ENCODE peak calls at places on chromosomes 16 and 17, in eight cellular contexts. One of them, this sample, is unnamed.

GRCh38 chr16:84247341-84247740 is 7.5 kb upstream of the KCNG4 start:
- DNase-seq in cardiac fibroblast: no peak
- DNase-seq in prostate gland: no peak
- DNase-seq in astrocyte of the spinal cord: no peak
- DNase-seq in NB4: no peak
- DNase-seq in foreskin fibroblast: no peak
- DNase-seq in upper lobe of right lung: no peak
- DNase-seq in body of pancreas: no peak
- DNase-seq in this sample: no peak

GRCh38 chr17:33292981-33293867 is at the start of gene ASIC2:
- DNase-seq in cardiac fibroblast: peak; percentile 22
- DNase-seq in prostate gland: no peak
- DNase-seq in astrocyte of the spinal cord: no peak
- DNase-seq in NB4: no peak
- DNase-seq in foreskin fibroblast: peak; percentile 42
- DNase-seq in upper lobe of right lung: no peak
- DNase-seq in body of pancreas: peak; percentile 6
- DNase-seq in this sample: no peak

GRCh38 chr16:85234310-85235235 is 122.3 kb upstream of the CIBAR2 start:
- DNase-seq in cardiac fibroblast: peak; percentile 32
- DNase-seq in prostate gland: no peak
- DNase-seq in astrocyte of the spinal cord: peak; percentile 89
- DNase-seq in NB4: no peak
- DNase-seq in foreskin fibroblast: peak; percentile 78
- DNase-seq in upper lobe of right lung: peak; percentile 76
- DNase-seq in body of pancreas: peak; percentile 61
- DNase-seq in this sample: no peak

GRCh38 chr16:4361033-4361943 is 10.2 kb upstream of the PAM16 start:
- DNase-seq in cardiac fibroblast: no peak
- DNase-seq in prostate gland: no peak
- DNase-seq in astrocyte of the spinal cord: no peak
- DNase-seq in NB4: no peak
- DNase-seq in foreskin fibroblast: no peak
- DNase-seq in upper lobe of right lung: no peak
- DNase-seq in body of pancreas: no peak
- DNase-seq in this sample: no peak

GRCh38 chr16:67666032-67666537 is 465 bp downstream of the ENKD1 start:
- DNase-seq in cardiac fibroblast: peak; percentile 39
- DNase-seq in prostate gland: no peak
- DNase-seq in astrocyte of the spinal cord: no peak
- DNase-seq in NB4: peak; percentile 61
- DNase-seq in foreskin fibroblast: no peak
- DNase-seq in upper lobe of right lung: peak; percentile 83
- DNase-seq in body of pancreas: peak; percentile 70
- DNase-seq in this sample: no peak

GRCh38 chr16:17921357-17921978 is 415.1 kb downstream of the NPIPA8 start:
- DNase-seq in cardiac fibroblast: peak; percentile 14
- DNase-seq in prostate gland: peak; percentile 26
- DNase-seq in astrocyte of the spinal cord: no peak
- DNase-seq in NB4: peak; percentile 53
- DNase-seq in foreskin fibroblast: no peak
- DNase-seq in upper lobe of right lung: no peak
- DNase-seq in body of pancreas: peak; percentile 47
- DNase-seq in this sample: no peak

GRCh38 chr16:17258848-17259713 is 211.7 kb downstream of the XYLT1 start:
- DNase-seq in cardiac fibroblast: no peak
- DNase-seq in prostate gland: no peak
- DNase-seq in astrocyte of the spinal cord: no peak
- DNase-seq in NB4: peak; percentile 45
- DNase-seq in foreskin fibroblast: no peak
- DNase-seq in upper lobe of right lung: no peak
- DNase-seq in body of pancreas: no peak
- DNase-seq in this sample: no peak

GRCh38 chr17:78715000-78715771 is 66.9 kb downstream of the CYTH1 start:
- DNase-seq in cardiac fibroblast: no peak
- DNase-seq in prostate gland: no peak
- DNase-seq in astrocyte of the spinal cord: no peak
- DNase-seq in NB4: no peak
- DNase-seq in foreskin fibroblast: no peak
- DNase-seq in upper lobe of right lung: no peak
- DNase-seq in body of pancreas: no peak
- DNase-seq in this sample: no peak

GRCh38 chr16:53232826-53233529 is 178.2 kb downstream of the CHD9 start:
- DNase-seq in cardiac fibroblast: no peak
- DNase-seq in prostate gland: no peak
- DNase-seq in astrocyte of the spinal cord: no peak
- DNase-seq in NB4: no peak
- DNase-seq in foreskin fibroblast: no peak
- DNase-seq in upper lobe of right lung: no peak
- DNase-seq in body of pancreas: no peak
- DNase-seq in this sample: no peak

GRCh38 chr16:48613061-48613957 is 3.3 kb upstream of the N4BP1 start:
- DNase-seq in cardiac fibroblast: peak; percentile 35
- DNase-seq in prostate gland: no peak
- DNase-seq in astrocyte of the spinal cord: no peak
- DNase-seq in NB4: peak; percentile 60
- DNase-seq in foreskin fibroblast: no peak
- DNase-seq in upper lobe of right lung: no peak
- DNase-seq in body of pancreas: no peak
- DNase-seq in this sample: no peak

GRCh38 chr17:49180303-49180702 is 30.1 kb downstream of the GNGT2 start:
- DNase-seq in cardiac fibroblast: peak; percentile 73
- DNase-seq in prostate gland: peak; percentile 28
- DNase-seq in astrocyte of the spinal cord: peak; percentile 43
- DNase-seq in NB4: peak; percentile 62
- DNase-seq in foreskin fibroblast: peak; percentile 25
- DNase-seq in upper lobe of right lung: peak; percentile 77
- DNase-seq in body of pancreas: peak; percentile 75
- DNase-seq in this sample: no peak

GRCh38 chr17:73872816-73873215 is 228.6 kb upstream of the SDK2 start:
- DNase-seq in cardiac fibroblast: no peak
- DNase-seq in prostate gland: no peak
- DNase-seq in astrocyte of the spinal cord: no peak
- DNase-seq in NB4: no peak
- DNase-seq in foreskin fibroblast: no peak
- DNase-seq in upper lobe of right lung: no peak
- DNase-seq in body of pancreas: no peak
- DNase-seq in this sample: no peak

GRCh38 chr17:82440991-82441627 is 9.4 kb downstream of the CYBC1 start:
- DNase-seq in cardiac fibroblast: no peak
- DNase-seq in prostate gland: no peak
- DNase-seq in astrocyte of the spinal cord: peak; percentile 28
- DNase-seq in NB4: peak; percentile 74
- DNase-seq in foreskin fibroblast: no peak
- DNase-seq in upper lobe of right lung: peak; percentile 71
- DNase-seq in body of pancreas: no peak
- DNase-seq in this sample: no peak

GRCh38 chr16:2467301-2468141 is 3.6 kb upstream of the NTN3 start:
- DNase-seq in cardiac fibroblast: peak; percentile 59
- DNase-seq in prostate gland: peak; percentile 61
- DNase-seq in astrocyte of the spinal cord: peak; percentile 72
- DNase-seq in NB4: peak; percentile 92
- DNase-seq in foreskin fibroblast: peak; percentile 71
- DNase-seq in upper lobe of right lung: peak; percentile 83
- DNase-seq in body of pancreas: peak; percentile 81
- DNase-seq in this sample: no peak

GRCh38 chr16:71565812-71566700 is 10.8 kb downstream of the TAT start:
- DNase-seq in cardiac fibroblast: no peak
- DNase-seq in prostate gland: no peak
- DNase-seq in astrocyte of the spinal cord: no peak
- DNase-seq in NB4: peak; percentile 18
- DNase-seq in foreskin fibroblast: no peak
- DNase-seq in upper lobe of right lung: no peak
- DNase-seq in body of pancreas: no peak
- DNase-seq in this sample: no peak

GRCh38 chr16:56606071-56606687 is 2.2 kb upstream of the MT2A start:
- DNase-seq in cardiac fibroblast: peak; percentile 92
- DNase-seq in prostate gland: peak; percentile 59
- DNase-seq in astrocyte of the spinal cord: no peak
- DNase-seq in NB4: no peak
- DNase-seq in foreskin fibroblast: peak; percentile 84
- DNase-seq in upper lobe of right lung: no peak
- DNase-seq in body of pancreas: no peak
- DNase-seq in this sample: no peak

DNA sequence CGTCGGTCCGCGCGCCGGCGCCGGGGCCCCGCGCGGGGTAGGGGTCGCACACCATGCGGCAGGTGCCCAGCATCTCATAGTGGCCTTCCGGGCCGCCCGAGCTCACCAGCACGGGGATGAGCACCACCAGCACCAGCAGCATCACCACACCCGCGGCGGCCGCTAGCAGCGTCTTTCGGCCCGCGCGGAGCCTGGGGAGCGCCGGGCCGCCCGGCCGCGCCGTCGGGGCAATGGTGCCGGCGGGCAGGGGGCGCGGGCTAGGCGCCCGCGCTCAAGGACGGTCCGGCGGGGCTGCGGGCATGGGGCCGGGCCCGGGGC is 237 bp downstream of the C1QL1 start:
- DNase-seq in cardiac fibroblast: no peak
- DNase-seq in prostate gland: no peak
- DNase-seq in astrocyte of the spinal cord: no peak
- DNase-seq in NB4: no peak
- DNase-seq in foreskin fibroblast: no peak
- DNase-seq in upper lobe of right lung: no peak
- DNase-seq in body of pancreas: no peak
- DNase-seq in this sample: no peak
- H3K4me3 ChIP-seq in cardiac fibroblast: no peak overlapping the region
- H3K4me3 ChIP-seq in prostate gland: no peak overlapping the region
- H3K4me3 ChIP-seq in astrocyte of the spinal cord: no peak overlapping the region
- H3K4me3 ChIP-seq in NB4: no peak overlapping the region
- H3K4me3 ChIP-seq in foreskin fibroblast: no peak overlapping the region
- H3K4me3 ChIP-seq in upper lobe of right lung: peak overlapping the region; percentile 8
- H3K4me3 ChIP-seq in body of pancreas: no peak overlapping the region
- H3K4me3 ChIP-seq in this sample: no peak overlapping the region

GRCh38 chr16:22314661-22315626 is 17.7 kb downstream of the POLR3E start:
- DNase-seq in cardiac fibroblast: no peak
- DNase-seq in prostate gland: peak; percentile 74
- DNase-seq in astrocyte of the spinal cord: no peak
- DNase-seq in NB4: no peak
- DNase-seq in foreskin fibroblast: no peak
- DNase-seq in upper lobe of right lung: no peak
- DNase-seq in body of pancreas: no peak
- DNase-seq in this sample: no peak
- H3K4me3 ChIP-seq in cardiac fibroblast: no peak overlapping the region
- H3K4me3 ChIP-seq in prostate gland: no peak overlapping the region
- H3K4me3 ChIP-seq in astrocyte of the spinal cord: no peak overlapping the region
- H3K4me3 ChIP-seq in NB4: no peak overlapping the region
- H3K4me3 ChIP-seq in foreskin fibroblast: no peak overlapping the region
- H3K4me3 ChIP-seq in upper lobe of right lung: no peak overlapping the region
- H3K4me3 ChIP-seq in body of pancreas: no peak overlapping the region
- H3K4me3 ChIP-seq in this sample: no peak overlapping the region

DNA sequence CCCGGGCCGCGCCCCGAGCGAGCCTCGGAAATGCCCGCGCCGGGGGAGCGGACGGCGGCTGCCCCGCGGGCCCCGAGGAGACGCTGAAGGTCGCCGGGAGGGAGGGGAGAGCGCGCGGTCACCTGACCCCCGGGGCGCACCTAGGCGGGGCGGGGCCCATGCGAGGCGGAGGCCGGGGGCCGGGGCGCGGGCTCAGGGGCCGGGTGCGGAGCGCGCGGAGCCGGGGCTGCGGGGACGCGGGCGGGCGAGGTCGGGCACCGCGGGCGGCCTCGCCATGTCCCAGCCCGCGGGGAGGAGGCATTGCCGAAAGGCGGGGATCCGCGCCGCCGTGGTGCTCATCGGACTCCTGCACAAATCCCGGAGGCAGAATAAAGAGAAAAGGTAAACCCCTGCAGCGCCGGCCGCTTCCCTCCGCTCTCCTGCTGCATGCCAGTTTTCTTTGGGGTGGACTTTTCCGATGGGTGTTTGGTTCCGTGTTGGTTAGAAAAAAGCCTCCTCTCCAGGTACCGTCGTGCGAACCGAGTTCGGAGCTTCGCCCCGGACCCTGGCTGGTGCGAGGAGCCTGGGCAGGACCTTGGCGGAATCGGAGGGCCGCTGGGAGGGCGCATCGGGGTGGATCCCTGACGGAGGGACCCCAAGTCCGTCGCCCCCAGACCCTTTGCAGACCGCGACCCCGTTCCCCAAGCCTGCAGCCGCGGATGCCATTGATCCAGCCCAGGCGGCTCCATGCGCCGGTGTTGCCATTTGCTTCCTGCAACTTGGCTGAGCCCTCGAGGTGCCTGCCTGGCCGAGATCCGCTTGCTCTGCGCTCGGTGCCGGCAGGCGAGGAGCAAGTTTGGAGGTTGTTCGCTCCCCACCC is 57.7 kb downstream of the RAP1GAP2 start:
- DNase-seq in cardiac fibroblast: peak; percentile 22
- DNase-seq in prostate gland: peak; percentile 16
- DNase-seq in astrocyte of the spinal cord: no peak
- DNase-seq in NB4: no peak
- DNase-seq in foreskin fibroblast: no peak
- DNase-seq in upper lobe of right lung: peak; percentile 70
- DNase-seq in body of pancreas: peak; percentile 82
- DNase-seq in this sample: no peak
- H3K4me3 ChIP-seq in cardiac fibroblast: peak overlapping the region; percentile 48
- H3K4me3 ChIP-seq in prostate gland: peak overlapping the region; percentile 44
- H3K4me3 ChIP-seq in astrocyte of the spinal cord: peak overlapping the region; percentile 42
- H3K4me3 ChIP-seq in NB4: no peak overlapping the region
- H3K4me3 ChIP-seq in foreskin fibroblast: peak overlapping the region; percentile 53
- H3K4me3 ChIP-seq in upper lobe of right lung: peak overlapping the region; percentile 35
- H3K4me3 ChIP-seq in body of pancreas: peak overlapping the region; percentile 45
- H3K4me3 ChIP-seq in this sample: peak overlapping the region; percentile 67

GRCh38 chr16:73204359-73205152 is 156.6 kb upstream of the ZFHX3 start:
- DNase-seq in cardiac fibroblast: no peak
- DNase-seq in prostate gland: no peak
- DNase-seq in astrocyte of the spinal cord: no peak
- DNase-seq in NB4: no peak
- DNase-seq in foreskin fibroblast: no peak
- DNase-seq in upper lobe of right lung: no peak
- DNase-seq in body of pancreas: peak; percentile 21
- DNase-seq in this sample: no peak

GRCh38 chr16:73206306-73206705 is 158.4 kb upstream of the ZFHX3 start:
- DNase-seq in cardiac fibroblast: no peak
- DNase-seq in prostate gland: no peak
- DNase-seq in astrocyte of the spinal cord: no peak
- DNase-seq in NB4: peak; percentile 22
- DNase-seq in foreskin fibroblast: no peak
- DNase-seq in upper lobe of right lung: no peak
- DNase-seq in body of pancreas: no peak
- DNase-seq in this sample: no peak

GRCh38 chr16:73202176-73202729 is 154.3 kb upstream of the ZFHX3 start:
- DNase-seq in cardiac fibroblast: peak; percentile 93
- DNase-seq in prostate gland: no peak
- DNase-seq in astrocyte of the spinal cord: peak; percentile 94
- DNase-seq in NB4: no peak
- DNase-seq in foreskin fibroblast: peak; percentile 97
- DNase-seq in upper lobe of right lung: no peak
- DNase-seq in body of pancreas: peak; percentile 73
- DNase-seq in this sample: peak; percentile 98

GRCh38 chr16:73209190-73209589 is 161.3 kb upstream of the ZFHX3 start:
- DNase-seq in cardiac fibroblast: no peak
- DNase-seq in prostate gland: no peak
- DNase-seq in astrocyte of the spinal cord: no peak
- DNase-seq in NB4: no peak
- DNase-seq in foreskin fibroblast: no peak
- DNase-seq in upper lobe of right lung: no peak
- DNase-seq in body of pancreas: no peak
- DNase-seq in this sample: no peak

DNA sequence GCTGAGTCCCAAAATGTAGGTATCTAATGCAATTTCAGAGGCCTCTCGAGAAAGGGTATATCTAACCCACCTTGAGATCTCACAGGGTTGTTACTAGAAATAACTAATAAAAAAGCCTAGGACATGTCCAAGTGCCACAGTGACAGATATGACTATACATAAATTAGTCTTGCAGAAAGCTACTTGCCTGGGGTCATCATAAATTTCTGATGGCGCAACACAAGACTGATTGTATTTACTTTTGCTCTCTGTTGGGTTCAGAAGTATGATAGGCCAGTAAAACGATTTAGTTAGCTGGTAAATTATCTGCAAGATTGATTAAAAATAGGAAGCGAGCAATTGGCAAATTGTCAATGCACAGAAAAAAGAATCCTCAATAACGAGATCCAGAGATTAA is 157.2 kb upstream of the ZFHX3 start:
- DNase-seq in cardiac fibroblast: no peak
- DNase-seq in prostate gland: no peak
- DNase-seq in astrocyte of the spinal cord: no peak
- DNase-seq in NB4: no peak
- DNase-seq in foreskin fibroblast: no peak
- DNase-seq in upper lobe of right lung: no peak
- DNase-seq in body of pancreas: no peak
- DNase-seq in this sample: no peak
- H3K4me3 ChIP-seq in cardiac fibroblast: no peak overlapping the region
- H3K4me3 ChIP-seq in prostate gland: no peak overlapping the region
- H3K4me3 ChIP-seq in astrocyte of the spinal cord: no peak overlapping the region
- H3K4me3 ChIP-seq in NB4: no peak overlapping the region
- H3K4me3 ChIP-seq in foreskin fibroblast: no peak overlapping the region
- H3K4me3 ChIP-seq in upper lobe of right lung: no peak overlapping the region
- H3K4me3 ChIP-seq in body of pancreas: no peak overlapping the region
- H3K4me3 ChIP-seq in this sample: no peak overlapping the region

This sample was measured in BJ.